ENCODE peak calls at places on chromosomes 16 and 17, in eight cellular contexts. Q is esophagus squamous epithelium; H is HS-5; Z is GM12865; Y is mesothelial cell of epicardium; E is iPS DF 19.7; U is activated T-helper 1 cell treated with anti-CD3 and anti-CD28 coated beads, Interleukin-2, amount 50 U/mL, for 16 hours; B is stimulated activated naive CD4-positive, alpha-beta T cell. K is an unnamed sample.
A peak's percentile ranks its signal among the peaks of the same experiment; 100 is the strongest.

GRCh38 chr16:87318158-87318644 is 1.0 kb upstream of the C16orf95 start:
- DNase-seq in Q (no peak), H (no peak), Z (no peak), Y (no peak), E (no peak), U (no peak), B (no peak), K (no peak)

GRCh38 chr16:84836234-84836647 is 16.5 kb downstream of the CRISPLD2 start:
- DNase-seq in Q (no peak), H (peak; percentile 80), Z (no peak), Y (no peak), E (no peak), U (no peak), B (no peak), K (no peak)

GRCh38 chr17:41532947-41533570 is 5.0 kb upstream of the KRT19 start:
- DNase-seq in Q (no peak), H (no peak), Z (no peak), Y (no peak), E (no peak), U (no peak), B (no peak), K (no peak)

GRCh38 chr16:67165121-67166034 is 833 bp downstream of the HSF4 start:
- DNase-seq in Q (no peak), H (no peak), Z (no peak), Y (no peak), E (no peak), U (no peak), B (no peak), K (no peak)

GRCh38 chr17:17511971-17512858 is 16.0 kb upstream of the RASD1 start:
- DNase-seq in Q (no peak), H (peak; percentile 68), Z (no peak), Y (no peak), E (no peak), U (no peak), B (no peak), K (no peak)

GRCh38 chr17:80441133-80441578 is 26.2 kb downstream of the ENDOV start:
- DNase-seq in Q (no peak), H (no peak), Z (peak; percentile 45), Y (peak; percentile 83), E (no peak), U (peak; percentile 22), B (peak; percentile 49), K (peak; percentile 72)

GRCh38 chr17:45973099-45973838 is 25.8 kb upstream of the STH start:
- DNase-seq in Q (no peak), H (no peak), Z (no peak), Y (no peak), E (no peak), U (no peak), B (no peak), K (no peak)

GRCh38 chr16:89473136-89473712 is 17.1 kb downstream of the ANKRD11 start:
- DNase-seq in Q (no peak), H (no peak), Z (no peak), Y (no peak), E (no peak), U (no peak), B (no peak), K (no peak)

GRCh38 chr16:11089504-11090124 is 145.2 kb downstream of the CLEC16A start:
- DNase-seq in Q (no peak), H (no peak), Z (no peak), Y (no peak), E (no peak), U (no peak), B (no peak), K (no peak)

GRCh38 chr16:31420037-31420436 is 8.1 kb downstream of the COX6A2 start:
- DNase-seq in Q (no peak), H (no peak), Z (peak; percentile 7), Y (no peak), E (no peak), U (no peak), B (no peak), K (no peak)

GRCh38 chr17:76266244-76266938 is 1.2 kb downstream of the UBALD2 start:
- DNase-seq in Q (no peak), H (no peak), Z (peak; percentile 49), Y (no peak), E (no peak), U (no peak), B (no peak), K (no peak)

GRCh38 chr16:85372627-85373372 is 240.3 kb upstream of the GSE1 start:
- DNase-seq in Q (no peak), H (peak; percentile 34), Z (no peak), Y (no peak), E (no peak), U (no peak), B (no peak), K (peak; percentile 75)

GRCh38 chr17:81298991-81299733 is 4.1 kb upstream of the SLC38A10 start:
- DNase-seq in Q (no peak), H (no peak), Z (no peak), Y (no peak), E (no peak), U (no peak), B (no peak), K (no peak)

GRCh38 chr17:8911205-8911604 is 43.7 kb upstream of the PIK3R6 start:
- DNase-seq in Q (no peak), H (no peak), Z (no peak), Y (no peak), E (no peak), U (no peak), B (no peak), K (no peak)

GRCh38 chr17:59332890-59333377 is 1.5 kb downstream of the YPEL2 start:
- DNase-seq in Q (no peak), H (no peak), Z (no peak), Y (no peak), E (no peak), U (no peak), B (no peak), K (no peak)

GRCh38 chr17:57919912-57920311 is 35.3 kb downstream of the CUEDC1 start:
- DNase-seq in Q (no peak), H (no peak), Z (no peak), Y (no peak), E (no peak), U (no peak), B (no peak), K (no peak)

GRCh38 chr17:6752068-6752909 is 3.6 kb upstream of the XAF1 start:
- DNase-seq in Q (no peak), H (peak; percentile 98), Z (no peak), Y (no peak), E (no peak), U (no peak), B (no peak), K (no peak)

GRCh38 chr17:80260791-80261158 is at the start of gene RNF213:
- DNase-seq in Q (no peak), H (no peak), Z (peak; percentile 70), Y (no peak), E (no peak), U (no peak), B (peak; percentile 52), K (peak; percentile 71)

GRCh38 chr17:73546121-73546520 is 98.1 kb downstream of the SDK2 start:
- DNase-seq in Q (no peak), H (no peak), Z (no peak), Y (no peak), E (no peak), U (no peak), B (no peak), K (no peak)

GRCh38 chr16:27474041-27474440 is 72.1 kb downstream of the IL21R start:
- DNase-seq in Q (no peak), H (no peak), Z (no peak), Y (no peak), E (no peak), U (no peak), B (no peak), K (no peak)

GRCh38 chr17:58245428-58246103 is 7.2 kb downstream of the LPO start:
- DNase-seq in Q (no peak), H (no peak), Z (no peak), Y (no peak), E (no peak), U (no peak), B (no peak), K (no peak)

GRCh38 chr17:59668816-59669215 is 38.4 kb downstream of the PTRH2 start:
- DNase-seq in Q (no peak), H (peak; percentile 94), Z (no peak), Y (no peak), E (no peak), U (no peak), B (no peak), K (no peak)

GRCh38 chr17:73419896-73420295 is 108.1 kb upstream of the CDC42EP4 start:
- DNase-seq in Q (no peak), H (no peak), Z (no peak), Y (no peak), E (no peak), U (no peak), B (no peak), K (no peak)

GRCh38 chr16:89981414-89981813 is 32.9 kb downstream of the DEF8 start:
- DNase-seq in Q (no peak), H (no peak), Z (peak; percentile 83), Y (no peak), E (no peak), U (no peak), B (no peak), K (no peak)

GRCh38 chr17:82804442-82805191 is 35.2 kb downstream of the ZNF750 start:
- DNase-seq in Q (no peak), H (no peak), Z (no peak), Y (no peak), E (no peak), U (no peak), B (no peak), K (no peak)

GRCh38 chr17:31533546-31534155 is 142.2 kb downstream of the RAB11FIP4 start:
- DNase-seq in Q (no peak), H (peak; percentile 47), Z (no peak), Y (no peak), E (no peak), U (no peak), B (no peak), K (peak; percentile 19)

GRCh38 chr16:76278976-76279375 is 1.8 kb downstream of the CNTNAP4 start:
- DNase-seq in Q (no peak), H (no peak), Z (peak; percentile 53), Y (no peak), E (no peak), U (no peak), B (no peak), K (peak; percentile 8)

GRCh38 chr17:49618112-49618611 is 42.5 kb downstream of the NXPH3 start:
- DNase-seq in Q (no peak), H (peak; percentile 3), Z (no peak), Y (no peak), E (no peak), U (no peak), B (no peak), K (no peak)

GRCh38 chr17:45073414-45074070 is 12.4 kb downstream of the NMT1 start:
- DNase-seq in Q (no peak), H (no peak), Z (no peak), Y (no peak), E (no peak), U (no peak), B (no peak), K (no peak)

GRCh38 chr17:80889897-80890550 is 101.6 kb upstream of the CHMP6 start:
- DNase-seq in Q (no peak), H (no peak), Z (no peak), Y (peak; percentile 16), E (no peak), U (no peak), B (peak; percentile 10), K (no peak)

GRCh38 chr17:32755045-32755805 is 121.7 kb downstream of the MYO1D start:
- DNase-seq in Q (no peak), H (peak; percentile 28), Z (peak; percentile 57), Y (no peak), E (no peak), U (no peak), B (peak; percentile 61), K (peak; percentile 12)